ENCODE peak calls at places on chromosomes 2 and 18, in five cellular contexts. One of them, this sample, is unnamed.
A peak's percentile ranks its signal among the peaks of the same experiment; 100 is the strongest.

GRCh38 chr2:33110461-33110860 is 163.7 kb downstream of the LTBP1 start:
- DNase-seq in AG10803: no peak
- DNase-seq in osteoblast: no peak
- DNase-seq in CD8-positive, alpha-beta memory T cell: no peak
- DNase-seq in AG09319: no peak
- DNase-seq in this sample: no peak

GRCh38 chr18:37284260-37284659 is 281.3 kb downstream of the CELF4 start:
- DNase-seq in AG10803: no peak
- DNase-seq in CD8-positive, alpha-beta memory T cell: no peak
- DNase-seq in osteoblast: peak; percentile 38
- DNase-seq in AG09319: no peak
- DNase-seq in this sample: no peak

GRCh38 chr2:98917031-98917459 is 19.0 kb downstream of the CRACDL start:
- DNase-seq in osteoblast: peak; percentile 95
- DNase-seq in AG09319: no peak
- DNase-seq in CD8-positive, alpha-beta memory T cell: no peak
- DNase-seq in AG10803: peak; percentile 86
- DNase-seq in this sample: no peak

GRCh38 chr2:233544079-233544690 is 22.4 kb downstream of the USP40 start:
- DNase-seq in osteoblast: no peak
- DNase-seq in AG10803: peak; percentile 21
- DNase-seq in AG09319: no peak
- DNase-seq in CD8-positive, alpha-beta memory T cell: no peak
- DNase-seq in this sample: no peak

GRCh38 chr2:161681043-161681442 is 56.8 kb downstream of the SLC4A10 start:
- DNase-seq in AG09319: no peak
- DNase-seq in AG10803: peak; percentile 38
- DNase-seq in CD8-positive, alpha-beta memory T cell: no peak
- DNase-seq in osteoblast: no peak
- DNase-seq in this sample: no peak

GRCh38 chr18:31399336-31400032 is 22.9 kb downstream of the DSG4 start:
- DNase-seq in osteoblast: no peak
- DNase-seq in CD8-positive, alpha-beta memory T cell: no peak
- DNase-seq in AG09319: no peak
- DNase-seq in AG10803: no peak
- DNase-seq in this sample: no peak

GRCh38 chr18:50880108-50880465 is 1.2 kb downstream of the ME2 start:
- DNase-seq in osteoblast: no peak
- DNase-seq in AG10803: no peak
- DNase-seq in CD8-positive, alpha-beta memory T cell: no peak
- DNase-seq in AG09319: no peak
- DNase-seq in this sample: no peak

GRCh38 chr2:43452318-43452731 is 143.5 kb downstream of the THADA start:
- DNase-seq in osteoblast: no peak
- DNase-seq in AG10803: no peak
- DNase-seq in AG09319: no peak
- DNase-seq in CD8-positive, alpha-beta memory T cell: no peak
- DNase-seq in this sample: no peak

GRCh38 chr2:204321910-204322765 is 223.1 kb upstream of the PARD3B start:
- DNase-seq in AG10803: peak; percentile 52
- DNase-seq in AG09319: no peak
- DNase-seq in CD8-positive, alpha-beta memory T cell: no peak
- DNase-seq in osteoblast: peak; percentile 46
- DNase-seq in this sample: no peak

GRCh38 chr18:75105551-75106254 is 103.2 kb downstream of the PTGR3 start:
- DNase-seq in AG09319: no peak
- DNase-seq in osteoblast: no peak
- DNase-seq in AG10803: no peak
- DNase-seq in CD8-positive, alpha-beta memory T cell: no peak
- DNase-seq in this sample: no peak

GRCh38 chr2:195647302-195647701 is 9.7 kb upstream of the SLC39A10 start:
- DNase-seq in AG09319: no peak
- DNase-seq in CD8-positive, alpha-beta memory T cell: no peak
- DNase-seq in AG10803: no peak
- DNase-seq in osteoblast: no peak
- DNase-seq in this sample: no peak

GRCh38 chr18:36441426-36441870 is 143.9 kb downstream of the FHOD3 start:
- DNase-seq in AG09319: no peak
- DNase-seq in AG10803: peak; percentile 62
- DNase-seq in osteoblast: peak; percentile 43
- DNase-seq in CD8-positive, alpha-beta memory T cell: no peak
- DNase-seq in this sample: no peak

GRCh38 chr18:9860682-9861081 is 25.1 kb upstream of the TXNDC2 start:
- DNase-seq in AG09319: no peak
- DNase-seq in CD8-positive, alpha-beta memory T cell: no peak
- DNase-seq in AG10803: no peak
- DNase-seq in osteoblast: no peak
- DNase-seq in this sample: no peak

GRCh38 chr2:160472839-160473251 is 20.8 kb downstream of the RBMS1 start:
- DNase-seq in osteoblast: no peak
- DNase-seq in AG10803: no peak
- DNase-seq in CD8-positive, alpha-beta memory T cell: no peak
- DNase-seq in AG09319: no peak
- DNase-seq in this sample: no peak

GRCh38 chr2:216633616-216634316 is 546 bp downstream of the IGFBP2 start:
- DNase-seq in CD8-positive, alpha-beta memory T cell: no peak
- DNase-seq in AG10803: no peak
- DNase-seq in osteoblast: peak; percentile 85
- DNase-seq in AG09319: no peak
- DNase-seq in this sample: no peak

GRCh38 chr2:207724113-207724512 is 12.7 kb downstream of the CCNYL1 start:
- DNase-seq in AG09319: no peak
- DNase-seq in AG10803: no peak
- DNase-seq in osteoblast: no peak
- DNase-seq in CD8-positive, alpha-beta memory T cell: no peak
- DNase-seq in this sample: no peak

GRCh38 chr2:159615936-159616733 is at the start of gene BAZ2B:
- DNase-seq in AG09319: peak; percentile 60
- DNase-seq in AG10803: peak; percentile 75
- DNase-seq in CD8-positive, alpha-beta memory T cell: peak; percentile 14
- DNase-seq in osteoblast: peak; percentile 83
- DNase-seq in this sample: peak; percentile 36

GRCh38 chr18:6876646-6877045 is 147.1 kb downstream of the ARHGAP28 start:
- DNase-seq in AG10803: peak; percentile 58
- DNase-seq in CD8-positive, alpha-beta memory T cell: no peak
- DNase-seq in osteoblast: no peak
- DNase-seq in AG09319: no peak
- DNase-seq in this sample: no peak

GRCh38 chr2:186968277-186968676 is 119.3 kb upstream of the ZSWIM2 start:
- DNase-seq in CD8-positive, alpha-beta memory T cell: no peak
- DNase-seq in osteoblast: no peak
- DNase-seq in AG10803: no peak
- DNase-seq in AG09319: no peak
- DNase-seq in this sample: no peak

GRCh38 chr2:36277146-36277808 is 78.3 kb upstream of the CRIM1 start:
- DNase-seq in CD8-positive, alpha-beta memory T cell: no peak
- DNase-seq in osteoblast: peak; percentile 73
- DNase-seq in AG09319: no peak
- DNase-seq in AG10803: peak; percentile 65
- DNase-seq in this sample: peak; percentile 48

GRCh38 chr2:126766897-126767296 is 110.9 kb downstream of the GYPC start:
- DNase-seq in AG09319: no peak
- DNase-seq in CD8-positive, alpha-beta memory T cell: no peak
- DNase-seq in osteoblast: no peak
- DNase-seq in AG10803: no peak
- DNase-seq in this sample: no peak

GRCh38 chr2:47602996-47603395 is 179.9 kb upstream of the MSH6 start:
- DNase-seq in CD8-positive, alpha-beta memory T cell: no peak
- DNase-seq in osteoblast: no peak
- DNase-seq in AG09319: no peak
- DNase-seq in AG10803: no peak
- DNase-seq in this sample: no peak

GRCh38 chr2:176999331-176999730 is 213.3 kb upstream of the HNRNPA3 start:
- DNase-seq in AG09319: no peak
- DNase-seq in CD8-positive, alpha-beta memory T cell: no peak
- DNase-seq in osteoblast: peak; percentile 85
- DNase-seq in AG10803: peak; percentile 73
- DNase-seq in this sample: no peak

GRCh38 chr2:238163494-238164198 is 4.9 kb downstream of the ERFE start:
- DNase-seq in AG10803: no peak
- DNase-seq in AG09319: no peak
- DNase-seq in CD8-positive, alpha-beta memory T cell: no peak
- DNase-seq in osteoblast: peak; percentile 84
- DNase-seq in this sample: no peak

GRCh38 chr18:34660572-34660971 is 49.5 kb upstream of the DTNA start:
- DNase-seq in AG09319: no peak
- DNase-seq in osteoblast: no peak
- DNase-seq in CD8-positive, alpha-beta memory T cell: no peak
- DNase-seq in AG10803: no peak
- DNase-seq in this sample: no peak

GRCh38 chr2:69704446-69704845 is 37.5 kb upstream of the ANXA4 start:
- DNase-seq in AG09319: no peak
- DNase-seq in AG10803: no peak
- DNase-seq in osteoblast: no peak
- DNase-seq in CD8-positive, alpha-beta memory T cell: no peak
- DNase-seq in this sample: no peak

GRCh38 chr2:184338776-184339175 is 259.6 kb upstream of the ZNF804A start:
- DNase-seq in AG10803: no peak
- DNase-seq in AG09319: no peak
- DNase-seq in CD8-positive, alpha-beta memory T cell: no peak
- DNase-seq in osteoblast: no peak
- DNase-seq in this sample: no peak

GRCh38 chr2:107558295-107558694 is 268.4 kb upstream of the RGPD4 start:
- DNase-seq in AG10803: no peak
- DNase-seq in osteoblast: no peak
- DNase-seq in CD8-positive, alpha-beta memory T cell: no peak
- DNase-seq in AG09319: no peak
- DNase-seq in this sample: no peak

GRCh38 chr2:180128861-180129260 is 121.8 kb upstream of the CWC22 start:
- DNase-seq in AG10803: no peak
- DNase-seq in osteoblast: no peak
- DNase-seq in CD8-positive, alpha-beta memory T cell: no peak
- DNase-seq in AG09319: no peak
- DNase-seq in this sample: no peak

GRCh38 chr18:70376914-70377258 is 88.0 kb downstream of the SOCS6 start:
- DNase-seq in AG10803: no peak
- DNase-seq in CD8-positive, alpha-beta memory T cell: no peak
- DNase-seq in osteoblast: no peak
- DNase-seq in AG09319: no peak
- DNase-seq in this sample: no peak

GRCh38 chr2:142131016-142131714 is at the start of gene LRP1B:
- DNase-seq in AG09319: no peak
- DNase-seq in AG10803: peak; percentile 15
- DNase-seq in osteoblast: peak; percentile 88
- DNase-seq in CD8-positive, alpha-beta memory T cell: no peak
- DNase-seq in this sample: no peak

GRCh38 chr2:141316606-141317005 is 814.2 kb downstream of the LRP1B start:
- DNase-seq in CD8-positive, alpha-beta memory T cell: no peak
- DNase-seq in osteoblast: no peak
- DNase-seq in AG09319: no peak
- DNase-seq in AG10803: no peak
- DNase-seq in this sample: no peak

This sample was measured in stimulated activated CD4-positive, alpha-beta T cell treated with anti-CD3 and anti-CD28 coated beads, Interleukin-2, amount 100 ng/mL, for 24 hours.